ENCODE peak calls at places on chromosome 2, in seven cellular contexts. E, Z, G, F, Q, C and N are unnamed samples.

GRCh38 chr2:15040429-15041084 is 408.0 kb downstream of the LRATD1 start:
- DNase-seq in E (no peak), G (no peak), Q (no peak), C (no peak), F (no peak), Z (no peak), N (no peak)

GRCh38 chr2:177551989-177552413 is 159.4 kb downstream of the AGPS start:
- DNase-seq in Z (no peak), G (no peak), C (no peak), F (no peak), Q (peak; percentile 89), E (peak; percentile 13), N (no peak)

GRCh38 chr2:126774761-126775160 is 118.8 kb downstream of the GYPC start:
- DNase-seq in F (no peak), Q (no peak), E (no peak), G (no peak), Z (no peak), C (no peak), N (peak; percentile 29)

GRCh38 chr2:166017208-166017607 is 63.6 kb upstream of the TTC21B start:
- DNase-seq in G (no peak), E (no peak), C (no peak), Q (no peak), F (no peak), Z (no peak), N (no peak)

GRCh38 chr2:196274387-196274809 is 103.0 kb upstream of the STK17B start:
- DNase-seq in F (no peak), E (peak; percentile 32), Z (no peak), C (peak; percentile 16), G (no peak), Q (no peak), N (no peak)

GRCh38 chr2:202824901-202825300 is 46.7 kb downstream of the ICA1L start:
- DNase-seq in E (no peak), C (no peak), Z (no peak), G (no peak), Q (no peak), F (no peak), N (no peak)

GRCh38 chr2:84880645-84881521 is at the start of gene TRABD2A:
- DNase-seq in E (no peak), C (peak; percentile 38), Q (peak; percentile 30), G (no peak), F (peak; percentile 84), Z (peak; percentile 26), N (no peak)

GRCh38 chr2:2101924-2102323 is 229.2 kb downstream of the MYT1L start:
- DNase-seq in Q (no peak), C (no peak), F (no peak), G (no peak), E (peak; percentile 16), Z (no peak), N (no peak)

GRCh38 chr2:207974214-207974600 is 51.1 kb downstream of the PLEKHM3 start:
- DNase-seq in Z (no peak), G (no peak), C (no peak), Q (no peak), E (no peak), F (no peak), N (no peak)

GRCh38 chr2:152594022-152594712 is 123.1 kb downstream of the PRPF40A start:
- DNase-seq in G (peak; percentile 73), Z (no peak), E (no peak), Q (no peak), C (peak; percentile 31), F (no peak), N (no peak)

GRCh38 chr2:144259332-144259731 is 260.6 kb downstream of the ZEB2 start:
- DNase-seq in Q (no peak), Z (no peak), E (no peak), F (no peak), G (no peak), C (no peak), N (no peak)

GRCh38 chr2:233832414-233832813 is 21.9 kb downstream of the HJURP start:
- DNase-seq in F (no peak), Q (no peak), C (no peak), G (no peak), Z (no peak), E (no peak), N (no peak)

GRCh38 chr2:61585383-61585782 is 47.2 kb upstream of the XPO1 start:
- DNase-seq in Q (no peak), G (no peak), E (no peak), F (no peak), Z (no peak), C (peak; percentile 31), N (no peak)

GRCh38 chr2:119126650-119127049 is 31.9 kb downstream of the C1QL2 start:
- DNase-seq in Q (no peak), G (no peak), E (no peak), F (peak; percentile 56), Z (peak; percentile 72), C (peak; percentile 50), N (no peak)

GRCh38 chr2:234953116-234954031 is 1.6 kb downstream of the SH3BP4 start:
- DNase-seq in F (no peak), E (no peak), Z (no peak), C (no peak), Q (peak; percentile 58), G (no peak), N (no peak)

GRCh38 chr2:44929680-44930273 is 11.7 kb upstream of the SIX3 start:
- DNase-seq in Z (no peak), Q (no peak), F (no peak), G (no peak), C (peak; percentile 39), E (no peak), N (no peak)

GRCh38 chr2:118046628-118047210 is 32.8 kb upstream of the CCDC93 start:
- DNase-seq in F (no peak), Q (no peak), G (no peak), C (peak; percentile 37), E (peak; percentile 1), Z (peak; percentile 36), N (no peak)